ENCODE peak calls at places on chromosomes 4 and X, in six cellular contexts. One of them, this sample, is unnamed. For H3K9me3, the result is how much of the 10 kb centered on the place peaks cover.

GRCh38 chr4:87911252-87911774 is 64.2 kb upstream of the SPP1 start:
- DNase-seq in RWPE2: no peak
- DNase-seq in upper lobe of left lung: no peak
- DNase-seq in tibial nerve: no peak
- DNase-seq in breast epithelium: no peak
- DNase-seq in CD4-positive, alpha-beta T cell: no peak
- DNase-seq in this sample: no peak

GRCh38 chrX:57137481-57137880 is 284 bp upstream of the SPIN2A start:
- DNase-seq in breast epithelium: no peak
- DNase-seq in upper lobe of left lung: no peak
- DNase-seq in tibial nerve: no peak
- DNase-seq in CD4-positive, alpha-beta T cell: no peak
- DNase-seq in RWPE2: no peak
- DNase-seq in this sample: no peak

GRCh38 chr4:99208719-99209075 is 10.3 kb downstream of the ADH6 start:
- DNase-seq in RWPE2: no peak
- DNase-seq in CD4-positive, alpha-beta T cell: no peak
- DNase-seq in tibial nerve: no peak
- DNase-seq in breast epithelium: no peak
- DNase-seq in upper lobe of left lung: no peak
- DNase-seq in this sample: no peak

GRCh38 chr4:148376151-148376550 is 66.1 kb downstream of the NR3C2 start:
- DNase-seq in tibial nerve: peak
- DNase-seq in RWPE2: no peak
- DNase-seq in upper lobe of left lung: peak
- DNase-seq in breast epithelium: peak
- DNase-seq in CD4-positive, alpha-beta T cell: peak
- DNase-seq in this sample: no peak

GRCh38 chr4:21869978-21870745 is 78.4 kb downstream of the KCNIP4 start:
- DNase-seq in RWPE2: no peak
- DNase-seq in CD4-positive, alpha-beta T cell: no peak
- DNase-seq in upper lobe of left lung: no peak
- DNase-seq in tibial nerve: no peak
- DNase-seq in breast epithelium: no peak
- DNase-seq in this sample: no peak

GRCh38 chr4:156941940-156942548 is 29.6 kb downstream of the PDGFC start:
- DNase-seq in CD4-positive, alpha-beta T cell: no peak
- DNase-seq in upper lobe of left lung: peak
- DNase-seq in tibial nerve: no peak
- DNase-seq in breast epithelium: no peak
- DNase-seq in RWPE2: peak
- DNase-seq in this sample: no peak

GRCh38 chr4:145663194-145663593 is 16.8 kb upstream of the C4orf51 start:
- DNase-seq in CD4-positive, alpha-beta T cell: no peak
- DNase-seq in tibial nerve: no peak
- DNase-seq in breast epithelium: no peak
- DNase-seq in RWPE2: no peak
- DNase-seq in upper lobe of left lung: no peak
- DNase-seq in this sample: no peak

GRCh38 chr4:62517721-62518120 is 1317.6 kb downstream of the ADGRL3 start:
- DNase-seq in RWPE2: no peak
- DNase-seq in breast epithelium: no peak
- DNase-seq in upper lobe of left lung: no peak
- DNase-seq in tibial nerve: no peak
- DNase-seq in CD4-positive, alpha-beta T cell: no peak
- DNase-seq in this sample: no peak

GRCh38 chrX:12269484-12269883 is 131.2 kb downstream of the FRMPD4 start:
- DNase-seq in upper lobe of left lung: no peak
- DNase-seq in tibial nerve: no peak
- DNase-seq in CD4-positive, alpha-beta T cell: no peak
- DNase-seq in breast epithelium: no peak
- DNase-seq in RWPE2: no peak
- DNase-seq in this sample: no peak

GRCh38 chr4:4780634-4781287 is 78.7 kb upstream of the MSX1 start:
- DNase-seq in tibial nerve: no peak
- DNase-seq in breast epithelium: no peak
- DNase-seq in upper lobe of left lung: no peak
- DNase-seq in CD4-positive, alpha-beta T cell: no peak
- DNase-seq in RWPE2: no peak
- DNase-seq in this sample: no peak

GRCh38 chr4:72375050-72375736 is 193.8 kb downstream of the ADAMTS3 start:
- DNase-seq in breast epithelium: peak
- DNase-seq in CD4-positive, alpha-beta T cell: no peak
- DNase-seq in tibial nerve: no peak
- DNase-seq in upper lobe of left lung: no peak
- DNase-seq in RWPE2: peak
- DNase-seq in this sample: no peak

GRCh38 chrX:87005885-87006284 is 511.7 kb upstream of the KLHL4 start:
- DNase-seq in RWPE2: no peak
- DNase-seq in breast epithelium: no peak
- DNase-seq in CD4-positive, alpha-beta T cell: no peak
- DNase-seq in tibial nerve: no peak
- DNase-seq in upper lobe of left lung: no peak
- DNase-seq in this sample: no peak

GRCh38 chr4:109578846-109579245 is 18.8 kb downstream of the MCUB start:
- DNase-seq in CD4-positive, alpha-beta T cell: no peak
- DNase-seq in RWPE2: no peak
- DNase-seq in breast epithelium: no peak
- DNase-seq in tibial nerve: no peak
- DNase-seq in upper lobe of left lung: no peak
- DNase-seq in this sample: no peak

GRCh38 chr4:38068107-38068506 is 107.9 kb downstream of the PTTG2 start:
- DNase-seq in RWPE2: no peak
- DNase-seq in breast epithelium: no peak
- DNase-seq in upper lobe of left lung: no peak
- DNase-seq in tibial nerve: no peak
- DNase-seq in CD4-positive, alpha-beta T cell: no peak
- DNase-seq in this sample: no peak

GRCh38 chr4:163495900-163496299 is 1.4 kb downstream of the TMA16 start:
- DNase-seq in CD4-positive, alpha-beta T cell: no peak
- DNase-seq in tibial nerve: no peak
- DNase-seq in RWPE2: no peak
- DNase-seq in breast epithelium: no peak
- DNase-seq in upper lobe of left lung: no peak
- DNase-seq in this sample: no peak

GRCh38 chr4:78766650-78767049 is 9.5 kb upstream of the BMP2K start:
- DNase-seq in CD4-positive, alpha-beta T cell: no peak
- DNase-seq in RWPE2: no peak
- DNase-seq in upper lobe of left lung: no peak
- DNase-seq in breast epithelium: no peak
- DNase-seq in tibial nerve: no peak
- DNase-seq in this sample: no peak

GRCh38 chr4:102641796-102642195 is 119.0 kb downstream of the MANBA start:
- DNase-seq in CD4-positive, alpha-beta T cell: no peak
- DNase-seq in RWPE2: no peak
- DNase-seq in breast epithelium: no peak
- DNase-seq in tibial nerve: no peak
- DNase-seq in upper lobe of left lung: no peak
- DNase-seq in this sample: no peak

GRCh38 chrX:103531002-103531401 is 11.7 kb upstream of the RAB40A start:
- DNase-seq in upper lobe of left lung: no peak
- DNase-seq in tibial nerve: no peak
- DNase-seq in CD4-positive, alpha-beta T cell: no peak
- DNase-seq in RWPE2: no peak
- DNase-seq in breast epithelium: no peak
- DNase-seq in this sample: no peak

GRCh38 chrX:151958101-151958500 is 16.4 kb downstream of the GABRE start:
- DNase-seq in RWPE2: no peak
- DNase-seq in tibial nerve: no peak
- DNase-seq in breast epithelium: no peak
- DNase-seq in upper lobe of left lung: no peak
- DNase-seq in CD4-positive, alpha-beta T cell: no peak
- DNase-seq in this sample: no peak

GRCh38 chrX:1420371-1420770 is 28.5 kb upstream of the SLC25A6 start:
- DNase-seq in breast epithelium: no peak
- DNase-seq in upper lobe of left lung: no peak
- DNase-seq in RWPE2: no peak
- DNase-seq in CD4-positive, alpha-beta T cell: no peak
- DNase-seq in tibial nerve: no peak
- DNase-seq in this sample: no peak

GRCh38 chr4:61204353-61204752 is 4.2 kb downstream of the ADGRL3 start:
- DNase-seq in CD4-positive, alpha-beta T cell: no peak
- DNase-seq in tibial nerve: no peak
- DNase-seq in RWPE2: no peak
- DNase-seq in breast epithelium: no peak
- DNase-seq in upper lobe of left lung: no peak
- DNase-seq in this sample: no peak

GRCh38 chrX:2501246-2502102 is 698 bp upstream of the DHRSX start:
- DNase-seq in RWPE2: no peak
- DNase-seq in breast epithelium: no peak
- DNase-seq in CD4-positive, alpha-beta T cell: no peak
- DNase-seq in upper lobe of left lung: peak
- DNase-seq in tibial nerve: no peak
- DNase-seq in this sample: no peak

GRCh38 chr4:26069218-26069617 is 155.2 kb downstream of the SMIM20 start:
- DNase-seq in CD4-positive, alpha-beta T cell: no peak
- DNase-seq in RWPE2: no peak
- DNase-seq in upper lobe of left lung: no peak
- DNase-seq in breast epithelium: no peak
- DNase-seq in tibial nerve: no peak
- DNase-seq in this sample: no peak

GRCh38 chrX:31232506-31232905 is 160.7 kb upstream of the FTHL17 start:
- DNase-seq in RWPE2: no peak
- DNase-seq in breast epithelium: no peak
- DNase-seq in tibial nerve: no peak
- DNase-seq in upper lobe of left lung: no peak
- DNase-seq in CD4-positive, alpha-beta T cell: no peak
- DNase-seq in this sample: no peak

GRCh38 chr4:76896731-76897521 is 1.0 kb downstream of the SOWAHB start:
- DNase-seq in RWPE2: no peak
- DNase-seq in upper lobe of left lung: peak
- DNase-seq in CD4-positive, alpha-beta T cell: no peak
- DNase-seq in tibial nerve: no peak
- DNase-seq in breast epithelium: peak
- DNase-seq in this sample: peak

GRCh38 chr4:52864816-52865215 is 2.7 kb downstream of the RASL11B start:
- DNase-seq in breast epithelium: no peak
- DNase-seq in tibial nerve: no peak
- DNase-seq in CD4-positive, alpha-beta T cell: no peak
- DNase-seq in RWPE2: no peak
- DNase-seq in upper lobe of left lung: no peak
- DNase-seq in this sample: no peak

GRCh38 chr4:75696036-75696435 is 22.8 kb upstream of the G3BP2 start:
- DNase-seq in tibial nerve: no peak
- DNase-seq in upper lobe of left lung: no peak
- DNase-seq in RWPE2: no peak
- DNase-seq in CD4-positive, alpha-beta T cell: no peak
- DNase-seq in breast epithelium: no peak
- DNase-seq in this sample: no peak

GRCh38 chr4:12178614-12179263 is 750.0 kb upstream of the HS3ST1 start:
- DNase-seq in CD4-positive, alpha-beta T cell: no peak
- DNase-seq in RWPE2: no peak
- DNase-seq in breast epithelium: no peak
- DNase-seq in tibial nerve: no peak
- DNase-seq in upper lobe of left lung: no peak
- DNase-seq in this sample: no peak
- H3K9me3 ChIP-seq in CD4-positive, alpha-beta T cell: under half
- H3K9me3 ChIP-seq in RWPE2: under half
- H3K9me3 ChIP-seq in breast epithelium: under half
- H3K9me3 ChIP-seq in tibial nerve: under half
- H3K9me3 ChIP-seq in upper lobe of left lung: under half
- H3K9me3 ChIP-seq in this sample: under half

DNA sequence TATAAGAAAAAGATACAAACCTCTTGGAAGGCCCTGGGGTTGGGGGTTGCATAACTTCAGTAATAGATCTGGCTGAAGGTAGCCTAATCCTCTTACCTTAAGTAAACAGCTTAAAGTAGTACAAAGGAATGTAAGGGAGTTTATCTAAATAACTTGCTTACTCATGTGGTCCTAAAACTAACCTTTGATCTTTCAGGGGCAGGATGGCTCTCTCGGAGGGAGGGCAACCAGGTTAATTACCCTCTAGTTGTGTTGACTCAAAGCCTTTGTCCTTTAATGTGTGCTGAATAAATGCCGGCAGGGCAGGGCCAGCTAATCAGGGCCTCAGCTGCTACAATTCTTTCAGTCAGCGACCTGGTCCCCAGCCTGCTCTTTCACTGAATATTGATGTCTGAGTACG is 822.0 kb upstream of the SLIT2 start:
- DNase-seq in tibial nerve: no peak
- DNase-seq in breast epithelium: no peak
- DNase-seq in CD4-positive, alpha-beta T cell: no peak
- DNase-seq in RWPE2: no peak
- DNase-seq in upper lobe of left lung: no peak
- DNase-seq in this sample: no peak
- H3K9me3 ChIP-seq in tibial nerve: under half
- H3K9me3 ChIP-seq in breast epithelium: under half
- H3K9me3 ChIP-seq in CD4-positive, alpha-beta T cell: under half
- H3K9me3 ChIP-seq in RWPE2: under half
- H3K9me3 ChIP-seq in upper lobe of left lung: under half
- H3K9me3 ChIP-seq in this sample: under half

DNA sequence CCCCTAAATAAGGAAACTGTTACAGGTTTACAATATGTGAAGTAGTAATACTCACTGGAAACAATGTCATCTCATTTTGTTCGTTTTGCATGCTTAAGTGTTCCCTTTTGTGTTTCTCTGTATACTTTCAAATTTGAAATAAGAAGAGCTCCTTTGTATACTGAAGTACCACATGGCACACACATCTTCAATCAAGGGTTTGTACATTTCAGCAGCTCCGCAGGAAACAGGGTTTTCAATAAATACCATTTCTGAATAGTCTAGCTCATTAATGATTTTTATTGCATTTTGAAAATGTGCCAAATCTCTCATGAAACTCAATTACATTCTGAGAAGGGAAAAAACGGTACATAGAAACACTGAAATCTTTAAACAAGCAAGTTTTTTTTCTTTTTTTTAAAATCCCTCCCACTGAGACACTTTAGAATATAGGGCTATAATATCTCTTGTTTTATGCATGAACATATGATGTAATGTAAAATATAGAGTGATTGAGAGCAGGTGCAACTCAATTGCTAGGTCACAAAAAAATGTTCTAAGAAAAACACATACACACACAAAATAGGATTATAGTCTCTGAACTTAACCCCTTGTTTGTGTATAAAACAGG is 914.2 kb upstream of the PCDH7 start:
- DNase-seq in RWPE2: no peak
- DNase-seq in breast epithelium: no peak
- DNase-seq in CD4-positive, alpha-beta T cell: no peak
- DNase-seq in upper lobe of left lung: no peak
- DNase-seq in tibial nerve: no peak
- DNase-seq in this sample: no peak
- H3K9me3 ChIP-seq in RWPE2: under half
- H3K9me3 ChIP-seq in breast epithelium: under half
- H3K9me3 ChIP-seq in CD4-positive, alpha-beta T cell: under half
- H3K9me3 ChIP-seq in upper lobe of left lung: under half
- H3K9me3 ChIP-seq in tibial nerve: under half
- H3K9me3 ChIP-seq in this sample: under half

DNA sequence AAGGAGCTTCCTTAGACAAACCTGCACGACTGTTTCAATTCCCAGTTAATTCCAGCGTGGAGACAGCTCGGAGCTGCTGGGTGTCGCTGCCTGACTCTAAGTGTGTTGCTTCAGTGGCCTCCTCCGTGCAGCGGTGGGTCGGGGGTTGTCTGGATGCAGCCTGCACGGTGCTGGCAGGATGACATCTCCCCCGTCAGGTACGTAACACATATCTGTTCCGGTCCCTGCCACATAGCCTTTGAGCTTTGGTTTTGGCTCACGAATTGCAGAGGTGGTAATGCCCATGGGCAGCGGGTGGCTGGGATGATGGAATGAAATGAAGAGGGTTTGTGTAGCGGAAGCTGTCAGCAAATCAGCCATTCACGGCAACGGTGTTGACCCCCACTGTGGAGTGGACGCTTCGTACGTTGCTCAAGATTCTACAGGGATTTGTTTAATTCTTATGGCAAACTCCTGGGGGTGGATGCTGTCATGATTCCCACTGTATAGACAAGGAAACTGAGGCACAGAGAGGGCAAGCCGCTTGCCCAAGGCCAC is 33.7 kb upstream of the HMX1 start:
- DNase-seq in CD4-positive, alpha-beta T cell: no peak
- DNase-seq in RWPE2: peak
- DNase-seq in breast epithelium: no peak
- DNase-seq in upper lobe of left lung: no peak
- DNase-seq in tibial nerve: no peak
- DNase-seq in this sample: no peak
- H3K9me3 ChIP-seq in CD4-positive, alpha-beta T cell: under half
- H3K9me3 ChIP-seq in RWPE2: under half
- H3K9me3 ChIP-seq in breast epithelium: under half
- H3K9me3 ChIP-seq in upper lobe of left lung: under half
- H3K9me3 ChIP-seq in tibial nerve: under half
- H3K9me3 ChIP-seq in this sample: under half

This sample was measured in T-helper 17 cell.